ENCODE peak calls at places on chromosomes 12 and 14, in five cellular contexts. E is psoas muscle; F is nucleus accumbens; C is CD8-positive, alpha-beta T cell; M is keratinocyte. G is an unnamed sample.

GRCh38 chr12:3107954-3108353 is 30.8 kb downstream of the TSPAN9 start:
- DNase-seq in F (no peak), C (no peak), M (no peak), E (no peak), G (no peak)

GRCh38 chr12:2998789-2999264 is 39.6 kb downstream of the TEAD4 start:
- DNase-seq in M (no peak), C (no peak), E (peak), F (no peak), G (peak)

GRCh38 chr12:104219908-104220404 is 4.4 kb downstream of the TXNRD1 start:
- DNase-seq in F (no peak), C (peak), M (peak), E (no peak), G (no peak)

GRCh38 chr12:106712768-106713167 is 61.7 kb upstream of the RIC8B start:
- DNase-seq in F (no peak), M (no peak), C (no peak), E (no peak), G (no peak)

GRCh38 chr12:51419473-51420228 is 5.0 kb upstream of the SLC4A8 start:
- DNase-seq in E (no peak), C (no peak), M (no peak), F (no peak), G (peak)

GRCh38 chr14:53955671-53956426 is 776 bp downstream of the BMP4 start:
- DNase-seq in C (no peak), M (no peak), E (peak), F (no peak), G (peak)

GRCh38 chr12:14185441-14186192 is 179.9 kb upstream of the ATF7IP start:
- DNase-seq in M (no peak), E (no peak), F (no peak), C (no peak), G (peak)

GRCh38 chr14:37708481-37708880 is 113.1 kb downstream of the TTC6 start:
- DNase-seq in E (no peak), C (no peak), F (no peak), M (no peak), G (no peak)

GRCh38 chr14:99568567-99569560 is 35.1 kb downstream of the CCDC85C start:
- DNase-seq in F (no peak), E (no peak), M (no peak), C (no peak), G (no peak)

GRCh38 chr14:22768947-22769346 is 2.5 kb downstream of the OXA1L start:
- DNase-seq in F (no peak), C (no peak), M (no peak), E (no peak), G (no peak)

GRCh38 chr12:89069431-89069830 is 282.9 kb downstream of the DUSP6 start:
- DNase-seq in E (no peak), F (no peak), M (no peak), C (no peak), G (no peak)

GRCh38 chr12:68403296-68403695 is 71.1 kb upstream of the MDM1 start:
- DNase-seq in E (no peak), F (no peak), M (no peak), C (no peak), G (no peak)